ENCODE peak calls at places on chromosome 6, in six cellular contexts. One of them, this sample, is unnamed. For H3K36me3, the result is how much of the 10 kb centered on the place peaks cover.

GRCh38 chr6:5190467-5190866 is 70.3 kb downstream of the LYRM4 start:
- DNase-seq in hepatocyte: peak
- DNase-seq in transverse colon: no peak
- DNase-seq in H7: no peak
- DNase-seq in uterus: no peak
- DNase-seq in MM.1S: no peak
- DNase-seq in this sample: no peak

GRCh38 chr6:21133902-21134301 is 459.6 kb upstream of the SOX4 start:
- DNase-seq in transverse colon: no peak
- DNase-seq in MM.1S: no peak
- DNase-seq in uterus: no peak
- DNase-seq in H7: no peak
- DNase-seq in hepatocyte: no peak
- DNase-seq in this sample: no peak

GRCh38 chr6:81561071-81561564 is 191.4 kb downstream of the TENT5A start:
- DNase-seq in uterus: no peak
- DNase-seq in MM.1S: no peak
- DNase-seq in hepatocyte: peak
- DNase-seq in transverse colon: no peak
- DNase-seq in H7: no peak
- DNase-seq in this sample: no peak

GRCh38 chr6:126180585-126180984 is 159.3 kb upstream of the CENPW start:
- DNase-seq in MM.1S: no peak
- DNase-seq in H7: no peak
- DNase-seq in uterus: no peak
- DNase-seq in transverse colon: no peak
- DNase-seq in hepatocyte: no peak
- DNase-seq in this sample: no peak

GRCh38 chr6:12296604-12297003 is 6.4 kb downstream of the EDN1 start:
- DNase-seq in uterus: no peak
- DNase-seq in H7: no peak
- DNase-seq in hepatocyte: no peak
- DNase-seq in transverse colon: no peak
- DNase-seq in MM.1S: no peak
- DNase-seq in this sample: no peak

GRCh38 chr6:124924333-124924759 is 37.9 kb upstream of the RNF217 start:
- DNase-seq in H7: no peak
- DNase-seq in uterus: no peak
- DNase-seq in MM.1S: no peak
- DNase-seq in transverse colon: no peak
- DNase-seq in hepatocyte: peak
- DNase-seq in this sample: no peak

GRCh38 chr6:35071347-35071994 is 69.7 kb downstream of the TCP11 start:
- DNase-seq in MM.1S: no peak
- DNase-seq in transverse colon: no peak
- DNase-seq in hepatocyte: no peak
- DNase-seq in H7: no peak
- DNase-seq in uterus: no peak
- DNase-seq in this sample: no peak

GRCh38 chr6:134057478-134057877 is 5.1 kb upstream of the SLC2A12 start:
- DNase-seq in transverse colon: no peak
- DNase-seq in hepatocyte: no peak
- DNase-seq in uterus: no peak
- DNase-seq in MM.1S: no peak
- DNase-seq in H7: no peak
- DNase-seq in this sample: no peak

GRCh38 chr6:156781882-156782631 is 4.9 kb downstream of the ARID1B start:
- DNase-seq in H7: no peak
- DNase-seq in hepatocyte: no peak
- DNase-seq in transverse colon: no peak
- DNase-seq in MM.1S: no peak
- DNase-seq in uterus: no peak
- DNase-seq in this sample: no peak

GRCh38 chr6:17574871-17575560 is 25.1 kb upstream of the FAM8A1 start:
- DNase-seq in hepatocyte: no peak
- DNase-seq in transverse colon: no peak
- DNase-seq in MM.1S: no peak
- DNase-seq in uterus: no peak
- DNase-seq in H7: no peak
- DNase-seq in this sample: no peak

GRCh38 chr6:51842066-51842465 is 245.3 kb downstream of the PKHD1 start:
- DNase-seq in H7: no peak
- DNase-seq in transverse colon: no peak
- DNase-seq in uterus: no peak
- DNase-seq in hepatocyte: no peak
- DNase-seq in MM.1S: no peak
- DNase-seq in this sample: no peak

GRCh38 chr6:37057678-37058077 is 52.2 kb downstream of the FGD2 start:
- DNase-seq in uterus: no peak
- DNase-seq in H7: no peak
- DNase-seq in hepatocyte: no peak
- DNase-seq in MM.1S: no peak
- DNase-seq in transverse colon: no peak
- DNase-seq in this sample: no peak

GRCh38 chr6:44576132-44576601 is 188.7 kb downstream of the CDC5L start:
- DNase-seq in transverse colon: no peak
- DNase-seq in H7: no peak
- DNase-seq in uterus: no peak
- DNase-seq in hepatocyte: no peak
- DNase-seq in MM.1S: no peak
- DNase-seq in this sample: no peak

GRCh38 chr6:135146160-135146920 is 34.8 kb upstream of the MYB start:
- DNase-seq in hepatocyte: no peak
- DNase-seq in H7: no peak
- DNase-seq in uterus: no peak
- DNase-seq in transverse colon: no peak
- DNase-seq in MM.1S: no peak
- DNase-seq in this sample: no peak

DNA sequence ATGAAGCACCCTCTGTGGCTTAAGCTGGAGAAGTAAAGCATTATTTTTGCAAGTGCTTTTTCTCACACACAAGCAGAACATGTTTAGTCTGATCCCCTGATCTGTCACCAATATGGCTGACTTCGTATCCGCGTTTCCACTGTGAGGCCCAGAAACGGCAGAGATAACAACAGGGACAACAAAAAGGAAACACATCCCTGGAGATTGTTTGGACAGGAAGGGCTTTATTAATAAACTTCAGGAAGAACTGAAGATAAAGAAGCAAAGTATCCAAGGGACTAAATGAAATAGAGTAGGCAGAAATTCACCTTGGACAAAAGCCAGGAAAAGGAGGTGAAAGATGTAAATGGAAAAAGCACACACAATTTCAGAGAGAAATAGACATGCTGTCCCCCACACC is 49.2 kb downstream of the RARS2 start:
- DNase-seq in transverse colon: no peak
- DNase-seq in hepatocyte: no peak
- DNase-seq in MM.1S: no peak
- DNase-seq in uterus: no peak
- DNase-seq in H7: no peak
- DNase-seq in this sample: no peak
- H3K36me3 ChIP-seq in transverse colon: under half
- H3K36me3 ChIP-seq in hepatocyte: under half
- H3K36me3 ChIP-seq in MM.1S: under half
- H3K36me3 ChIP-seq in uterus: under half
- H3K36me3 ChIP-seq in H7: under half
- H3K36me3 ChIP-seq in this sample: under half

GRCh38 chr6:87522686-87523085 is 49.9 kb downstream of the SLC35A1 start:
- DNase-seq in MM.1S: no peak
- DNase-seq in uterus: no peak
- DNase-seq in transverse colon: no peak
- DNase-seq in H7: no peak
- DNase-seq in hepatocyte: no peak
- DNase-seq in this sample: no peak

GRCh38 chr6:87514831-87515230 is 42.1 kb downstream of the SLC35A1 start:
- DNase-seq in uterus: no peak
- DNase-seq in MM.1S: no peak
- DNase-seq in transverse colon: no peak
- DNase-seq in hepatocyte: no peak
- DNase-seq in H7: no peak
- DNase-seq in this sample: no peak

GRCh38 chr6:87518453-87518852 is 45.7 kb downstream of the SLC35A1 start:
- DNase-seq in hepatocyte: no peak
- DNase-seq in uterus: no peak
- DNase-seq in H7: no peak
- DNase-seq in transverse colon: no peak
- DNase-seq in MM.1S: no peak
- DNase-seq in this sample: no peak
- H3K36me3 ChIP-seq in hepatocyte: under half
- H3K36me3 ChIP-seq in uterus: under half
- H3K36me3 ChIP-seq in H7: under half
- H3K36me3 ChIP-seq in transverse colon: half or more
- H3K36me3 ChIP-seq in MM.1S: under half
- H3K36me3 ChIP-seq in this sample: under half

GRCh38 chr6:143778926-143779325 is 64.2 kb upstream of the LTV1 start:
- DNase-seq in transverse colon: no peak
- DNase-seq in hepatocyte: no peak
- DNase-seq in H7: no peak
- DNase-seq in uterus: no peak
- DNase-seq in MM.1S: no peak
- DNase-seq in this sample: no peak
- H3K36me3 ChIP-seq in transverse colon: under half
- H3K36me3 ChIP-seq in hepatocyte: under half
- H3K36me3 ChIP-seq in H7: under half
- H3K36me3 ChIP-seq in uterus: under half
- H3K36me3 ChIP-seq in MM.1S: under half
- H3K36me3 ChIP-seq in this sample: under half

DNA sequence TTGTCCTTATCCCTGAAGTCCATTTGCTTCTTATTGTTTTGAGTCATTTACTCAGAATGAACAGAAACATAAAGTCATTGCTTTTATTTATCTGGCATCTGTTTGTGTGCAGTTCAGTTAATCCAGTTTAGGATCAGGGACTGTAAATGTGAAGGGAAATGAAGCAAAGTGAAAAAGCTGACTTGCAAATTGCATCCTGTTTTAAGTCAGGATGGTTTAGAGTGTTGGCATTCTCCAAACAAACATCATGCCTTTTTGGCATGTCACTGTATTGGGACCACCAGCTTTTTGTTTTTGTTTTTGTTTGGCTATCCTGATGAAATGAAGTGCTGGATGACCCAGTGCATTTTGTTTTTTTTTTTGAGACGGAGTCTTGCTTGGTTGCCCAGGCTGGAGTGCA is 100.2 kb upstream of the CLDN20 start:
- DNase-seq in H7: no peak
- DNase-seq in transverse colon: no peak
- DNase-seq in MM.1S: no peak
- DNase-seq in uterus: no peak
- DNase-seq in hepatocyte: no peak
- DNase-seq in this sample: no peak
- H3K36me3 ChIP-seq in H7: under half
- H3K36me3 ChIP-seq in transverse colon: under half
- H3K36me3 ChIP-seq in MM.1S: under half
- H3K36me3 ChIP-seq in uterus: under half
- H3K36me3 ChIP-seq in hepatocyte: under half
- H3K36me3 ChIP-seq in this sample: under half